ENCODE peak calls at places on chromosomes 1 and 21, in five cellular contexts. K, X, V, I and T are unnamed samples.

GRCh38 chr1:205588691-205589445 is 42.9 kb downstream of the ELK4 start:
- DNase-seq in K (no peak), X (no peak), V (no peak), I (peak; percentile 56), T (no peak)

GRCh38 chr1:173190101-173190895 is 16.8 kb downstream of the TNFSF4 start:
- DNase-seq in K (peak; percentile 88), X (peak; percentile 64), V (peak; percentile 77), I (peak; percentile 95), T (peak; percentile 88)

GRCh38 chr1:213693864-213694263 is 293.9 kb upstream of the PROX1 start:
- DNase-seq in K (no peak), X (no peak), V (no peak), I (no peak), T (no peak)

GRCh38 chr1:181101581-181102226 is 13.2 kb downstream of the IER5 start:
- DNase-seq in K (no peak), X (no peak), V (no peak), I (peak; percentile 35), T (no peak)

GRCh38 chr1:26165126-26165892 is 3.5 kb downstream of the C1orf232 start:
- DNase-seq in K (no peak), X (no peak), V (no peak), I (no peak), T (no peak)

GRCh38 chr1:85502171-85502570 is 37.2 kb upstream of the DDAH1 start:
- DNase-seq in K (no peak), X (no peak), V (no peak), I (no peak), T (no peak)

GRCh38 chr1:50707824-50708223 is 252.2 kb downstream of the FAF1 start:
- DNase-seq in K (no peak), X (no peak), V (no peak), I (no peak), T (no peak)

GRCh38 chr1:41108696-41109284 is 87.3 kb upstream of the SLFNL1 start:
- DNase-seq in K (no peak), X (peak; percentile 69), V (no peak), I (no peak), T (no peak)

GRCh38 chr21:33259995-33260394 is 6.2 kb upstream of the IL10RB start:
- DNase-seq in K (no peak), X (no peak), V (peak; percentile 5), I (peak; percentile 67), T (no peak)

GRCh38 chr1:198879711-198880306 is 241.0 kb downstream of the PTPRC start:
- DNase-seq in K (no peak), X (no peak), V (no peak), I (no peak), T (no peak)

GRCh38 chr1:35605071-35605881 is 32.2 kb downstream of the TFAP2E start:
- DNase-seq in K (no peak), X (no peak), V (no peak), I (no peak), T (no peak)

GRCh38 chr1:62245201-62245600 is 50.6 kb downstream of the L1TD1 start:
- DNase-seq in K (no peak), X (no peak), V (no peak), I (no peak), T (no peak)

GRCh38 chr1:160550572-160551034 is 27.5 kb upstream of the SLAMF6 start:
- DNase-seq in K (no peak), X (no peak), V (peak; percentile 3), I (no peak), T (no peak)

GRCh38 chr1:43438006-43438405 is 15.7 kb downstream of the HYI start:
- DNase-seq in K (no peak), X (peak; percentile 8), V (no peak), I (peak; percentile 29), T (no peak)

GRCh38 chr1:204875255-204875654 is 4.6 kb downstream of the NFASC start:
- DNase-seq in K (no peak), X (no peak), V (no peak), I (no peak), T (no peak)

GRCh38 chr21:34707876-34708325 is 39.1 kb downstream of the CLIC6 start:
- DNase-seq in K (no peak), X (no peak), V (peak; percentile 54), I (peak; percentile 27), T (no peak)

GRCh38 chr1:178749581-178750166 is 24.6 kb downstream of the RALGPS2 start:
- DNase-seq in K (no peak), X (no peak), V (no peak), I (no peak), T (no peak)

GRCh38 chr1:230058619-230059018 is 8.4 kb upstream of the GALNT2 start:
- DNase-seq in K (no peak), X (no peak), V (no peak), I (no peak), T (no peak)

GRCh38 chr21:35044770-35045538 is 4.1 kb downstream of the RUNX1 start:
- DNase-seq in K (no peak), X (no peak), V (no peak), I (no peak), T (no peak)

GRCh38 chr21:45592208-45592619 is 50.0 kb upstream of the SLC19A1 start:
- DNase-seq in K (no peak), X (no peak), V (peak; percentile 70), I (peak; percentile 34), T (no peak)

GRCh38 chr1:185017338-185017737 is 28.0 kb upstream of the RNF2 start:
- DNase-seq in K (no peak), X (no peak), V (no peak), I (no peak), T (no peak)

GRCh38 chr1:81974883-81975555 is 174.3 kb downstream of the ADGRL2 start:
- DNase-seq in K (no peak), X (no peak), V (no peak), I (no peak), T (no peak)

GRCh38 chr1:204479387-204480136 is 15.0 kb downstream of the PIK3C2B start:
- DNase-seq in K (no peak), X (no peak), V (no peak), I (no peak), T (no peak)

GRCh38 chr1:230163719-230164118 is 96.7 kb downstream of the GALNT2 start:
- DNase-seq in K (no peak), X (no peak), V (no peak), I (no peak), T (no peak)

GRCh38 chr1:224080082-224080774 is 33.7 kb upstream of the FBXO28 start:
- DNase-seq in K (no peak), X (no peak), V (no peak), I (no peak), T (no peak)

GRCh38 chr1:156664949-156665411 is 12.2 kb downstream of the NES start:
- DNase-seq in K (peak; percentile 85), X (peak; percentile 63), V (peak; percentile 59), I (peak; percentile 86), T (peak; percentile 55)

GRCh38 chr1:201850053-201850397 is 21.1 kb downstream of the IPO9 start:
- DNase-seq in K (peak; percentile 53), X (no peak), V (no peak), I (no peak), T (peak; percentile 54)

GRCh38 chr1:35443768-35444518 is 113.3 kb downstream of the KIAA0319L start:
- DNase-seq in K (no peak), X (no peak), V (no peak), I (no peak), T (no peak)

GRCh38 chr1:36966242-36966641 is 68.1 kb downstream of the GRIK3 start:
- DNase-seq in K (peak; percentile 16), X (no peak), V (no peak), I (no peak), T (no peak)

GRCh38 chr1:52348704-52349301 is 17.2 kb downstream of the CC2D1B start:
- DNase-seq in K (no peak), X (no peak), V (no peak), I (no peak), T (no peak)
- TF ChIP-seq CTCF in K (peak; percentile 46), X (no peak), V (no peak), I (no peak), T (no peak)

GRCh38 chr21:44425307-44425894 is 29.9 kb upstream of the LRRC3 start:
- DNase-seq in K (no peak), X (no peak), V (no peak), I (peak; percentile 60), T (peak; percentile 74)

GRCh38 chr21:44424608-44425306 is 30.6 kb upstream of the LRRC3 start:
- DNase-seq in K (no peak), X (no peak), V (no peak), I (peak; percentile 49), T (peak; percentile 65)

GRCh38 chr21:44423312-44423821 is 31.9 kb upstream of the LRRC3 start:
- DNase-seq in K (no peak), X (no peak), V (no peak), I (peak; percentile 47), T (peak; percentile 66)

GRCh38 chr21:44421901-44422840 is 33.1 kb upstream of the LRRC3 start:
- DNase-seq in K (no peak), X (no peak), V (no peak), I (peak; percentile 24), T (peak; percentile 41)

GRCh38 chr21:44423941-44424607 is 31.2 kb upstream of the LRRC3 start:
- DNase-seq in K (no peak), X (no peak), V (no peak), I (peak; percentile 48), T (peak; percentile 66)
- H3K36me3 ChIP-seq in K (no peaks in the 10 kb centered on the region), X (no peaks in the 10 kb centered on the region), V (no peaks in the 10 kb centered on the region), I (no peaks in the 10 kb centered on the region), T (no peaks in the 10 kb centered on the region)

DNA sequence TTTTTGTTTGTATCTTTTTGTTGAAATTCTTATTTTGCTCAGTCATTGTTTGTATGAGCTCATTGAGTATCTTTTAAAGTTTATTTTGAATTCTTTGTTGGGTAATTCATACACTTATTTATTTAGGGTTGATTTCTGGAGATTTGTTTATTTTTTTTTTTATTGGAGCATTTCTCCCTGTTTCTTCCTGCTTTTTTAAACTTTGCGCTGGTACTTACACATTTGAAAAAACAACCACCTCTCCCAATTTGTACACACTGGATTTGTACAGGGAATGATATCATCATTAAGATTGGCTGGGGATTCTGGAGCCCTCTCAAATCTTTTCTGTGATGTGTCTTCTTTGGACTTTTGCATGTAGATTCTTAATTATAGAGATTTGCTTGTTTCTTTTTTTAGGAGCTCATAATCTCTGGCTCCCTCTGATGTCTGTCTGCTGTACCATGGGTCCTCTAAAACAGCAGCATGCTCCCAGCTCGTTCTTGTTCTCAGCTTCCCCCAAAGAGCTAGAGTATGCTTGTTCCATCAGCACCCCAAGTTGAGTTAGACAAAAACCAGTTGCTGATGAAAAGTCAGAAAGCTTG is 310.7 kb downstream of the DUSP10 start:
- DNase-seq in K (no peak), X (no peak), V (no peak), I (no peak), T (no peak)
- TF ChIP-seq CTCF in K (peak; percentile 45), X (no peak), V (no peak), I (no peak), T (no peak)

GRCh38 chr1:151055581-151055980 is 3.8 kb downstream of the CDC42SE1 start:
- DNase-seq in K (no peak), X (no peak), V (no peak), I (no peak), T (no peak)
- H3K36me3 ChIP-seq in K (no peaks in the 10 kb centered on the region), X (no peaks in the 10 kb centered on the region), V (peaks cover 19% of the 10 kb centered on the region), I (peaks cover 39% of the 10 kb centered on the region), T (peaks cover 60% of the 10 kb centered on the region)

DNA sequence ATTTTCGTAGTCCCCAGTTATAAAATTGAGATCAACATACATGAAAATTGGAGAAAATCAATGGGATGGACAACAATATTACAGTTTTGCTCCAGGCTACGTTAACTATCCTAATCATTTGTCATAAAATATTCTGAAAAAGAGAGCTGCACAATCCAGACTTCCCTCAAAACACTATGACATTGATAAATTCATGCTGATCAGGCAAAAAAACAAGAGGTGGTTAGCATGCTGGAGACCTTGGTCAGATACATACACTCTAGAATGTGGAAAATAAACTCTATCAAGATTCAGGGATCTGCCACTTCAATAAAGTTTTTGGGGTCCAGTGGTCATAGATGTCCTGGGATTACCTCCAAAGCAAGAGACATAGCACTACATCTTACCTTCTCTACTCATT is 32.5 kb upstream of the ARHGAP29 start:
- DNase-seq in K (no peak), X (no peak), V (no peak), I (no peak), T (no peak)
- TF ChIP-seq CTCF in K (no peak), X (no peak), V (no peak), I (no peak), T (no peak)